ENCODE peak calls at places on chromosomes 3 and 15, in ten cellular contexts. X is right lobe of liver, J is cardiac muscle cell, Y is adrenal gland, C is GM23248, V is HCT116, P is kidney, L is GM06990, Z is right atrium auricular region, G is endodermal cell. T is an unnamed sample.

GRCh38 chr3:191296041-191296541 is 33.1 kb upstream of the CCDC50 start:
- DNase-seq in L (peak; percentile 53), J (no peak), P (no peak), G (no peak), C (no peak), Y (no peak), X (no peak), Z (no peak), V (no peak), T (no peak)

GRCh38 chr15:72117448-72117697 is 577 bp downstream of the MYO9A start:
- DNase-seq in P (peak; percentile 95), L (no peak), Z (peak; percentile 83), J (peak; percentile 85), X (peak; percentile 84), V (peak; percentile 40), G (peak; percentile 92), Y (no peak), C (peak; percentile 95), T (peak; percentile 88)

GRCh38 chr3:170368921-170369320 is 11.4 kb downstream of the SKIL start:
- DNase-seq in V (no peak), Z (no peak), L (no peak), C (peak; percentile 40), X (no peak), P (no peak), Y (no peak), J (no peak), G (no peak), T (no peak)

GRCh38 chr3:42699511-42699971 is 3.1 kb downstream of the HHATL start:
- DNase-seq in V (no peak), J (no peak), Z (no peak), G (no peak), Y (no peak), C (no peak), L (no peak), X (no peak), P (no peak), T (no peak)

GRCh38 chr3:61715886-61716527 is 154.6 kb downstream of the PTPRG start:
- DNase-seq in X (no peak), V (no peak), G (no peak), J (no peak), P (no peak), Y (no peak), C (no peak), Z (no peak), L (no peak), T (no peak)

GRCh38 chr3:135007622-135008021 is 212.6 kb downstream of the EPHB1 start:
- DNase-seq in X (no peak), L (no peak), J (no peak), G (no peak), C (peak; percentile 8), V (no peak), Y (no peak), Z (no peak), P (no peak), T (no peak)

GRCh38 chr3:39148116-39149058 is 5.0 kb downstream of the CSRNP1 start:
- DNase-seq in X (no peak), Z (peak; percentile 57), Y (no peak), P (no peak), L (peak; percentile 76), G (peak; percentile 52), C (peak; percentile 45), J (no peak), V (no peak), T (no peak)

GRCh38 chr15:25739687-25740121 is 123.4 kb downstream of the ATP10A start:
- DNase-seq in G (peak; percentile 67), Z (no peak), P (no peak), V (no peak), X (no peak), Y (no peak), J (peak; percentile 46), L (no peak), C (peak; percentile 56), T (peak; percentile 10)

GRCh38 chr15:74825895-74826294 is 532 bp upstream of the CPLX3 start:
- DNase-seq in V (no peak), G (no peak), P (no peak), Y (no peak), Z (no peak), C (no peak), J (no peak), X (no peak), L (no peak), T (no peak)

GRCh38 chr15:92984161-92984560 is 84.0 kb downstream of the CHD2 start:
- DNase-seq in Y (no peak), G (no peak), X (no peak), P (no peak), L (no peak), Z (no peak), C (no peak), V (no peak), J (no peak), T (no peak)

GRCh38 chr15:92992712-92993111 is 92.6 kb downstream of the CHD2 start:
- DNase-seq in J (no peak), V (no peak), X (no peak), C (no peak), Y (no peak), G (no peak), Z (no peak), L (no peak), P (no peak), T (no peak)

GRCh38 chr15:92989469-92989868 is 89.3 kb downstream of the CHD2 start:
- DNase-seq in X (no peak), P (no peak), Y (no peak), Z (no peak), C (no peak), V (no peak), G (no peak), L (no peak), J (no peak), T (no peak)
- H3K36me3 ChIP-seq in X (peaks cover 13% of the 10 kb centered on the region), P (peaks cover 68% of the 10 kb centered on the region), Y (peaks cover 93% of the 10 kb centered on the region), Z (peaks cover 83% of the 10 kb centered on the region), C (peaks cover 91% of the 10 kb centered on the region), V (peaks cover 48% of the 10 kb centered on the region), G (peaks cover 92% of the 10 kb centered on the region), L (peaks cover 27% of the 10 kb centered on the region), J (peaks cover 85% of the 10 kb centered on the region), T (peaks cover 89% of the 10 kb centered on the region)

DNA sequence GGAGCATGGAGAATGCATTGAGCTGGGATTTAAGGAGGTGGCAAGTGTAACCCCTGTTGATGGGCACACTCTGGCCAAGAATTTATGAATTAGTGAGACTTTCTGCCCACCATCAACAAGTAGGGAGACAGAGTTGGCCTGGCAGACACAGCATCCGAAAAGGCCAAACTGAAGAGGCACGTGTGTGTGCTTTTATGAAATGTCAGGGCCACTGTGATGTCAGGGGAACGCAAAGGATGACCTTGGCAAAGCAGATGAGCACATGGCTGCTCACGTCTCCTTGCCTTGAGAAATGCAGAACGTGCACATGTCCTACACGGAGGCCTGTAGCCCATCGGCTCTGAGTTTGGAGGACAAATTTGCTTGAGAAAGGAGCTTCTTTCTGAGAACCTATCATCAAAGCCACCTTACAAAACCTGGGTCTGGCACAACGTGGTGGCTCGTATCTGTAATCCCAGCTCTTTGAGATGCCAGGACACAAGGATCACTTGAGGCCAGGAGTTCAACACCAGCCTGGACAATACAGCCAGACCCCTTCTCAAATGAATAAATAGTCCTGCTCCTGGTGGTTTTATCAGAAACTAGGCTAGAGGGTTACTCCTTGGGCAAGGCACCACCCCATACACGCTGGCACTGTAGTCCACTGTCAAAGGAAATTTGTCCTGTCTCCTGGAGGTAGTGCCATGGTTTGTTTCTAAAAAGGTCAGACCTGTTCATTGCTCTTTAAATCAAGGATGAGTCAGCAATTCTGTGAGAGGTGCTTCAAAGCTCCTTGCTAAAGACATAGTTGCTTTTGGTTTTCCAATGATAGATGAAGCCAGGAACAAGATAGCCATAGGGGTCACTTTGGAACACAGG is 942 bp upstream of the SH3BP5 start:
- DNase-seq in P (no peak), L (no peak), V (no peak), C (peak; percentile 21), G (no peak), Y (peak; percentile 83), Z (no peak), X (no peak), J (no peak), T (no peak)
- H3K4me3 ChIP-seq in P (peak overlapping the region; percentile 55), L (peak overlapping the region; percentile 71), V (peak overlapping the region; percentile 92), C (peak overlapping the region; percentile 91), G (peak overlapping the region; percentile 96), Y (peak overlapping the region; percentile 79), Z (peak overlapping the region; percentile 80), X (no peak overlapping the region), J (no peak overlapping the region), T (no peak overlapping the region)

GRCh38 chr15:64141798-64142512 is 9.6 kb upstream of the SNX22 start:
- DNase-seq in C (no peak), Y (no peak), Z (no peak), X (no peak), P (no peak), G (peak; percentile 26), V (no peak), J (no peak), L (no peak), T (no peak)
- H3K36me3 ChIP-seq in C (peaks cover 23% of the 10 kb centered on the region), Y (peaks cover 55% of the 10 kb centered on the region), Z (peaks cover 49% of the 10 kb centered on the region), X (peaks cover 4% of the 10 kb centered on the region), P (peaks cover 16% of the 10 kb centered on the region), G (peaks cover 4% of the 10 kb centered on the region), V (peaks cover 10% of the 10 kb centered on the region), J (peaks cover 17% of the 10 kb centered on the region), L (peaks cover 13% of the 10 kb centered on the region), T (peaks cover 38% of the 10 kb centered on the region)

GRCh38 chr3:64266983-64267382 is 41.7 kb upstream of the PRICKLE2 start:
- DNase-seq in C (peak; percentile 54), V (no peak), Z (no peak), G (no peak), J (no peak), X (no peak), Y (no peak), P (no peak), L (no peak), T (no peak)

GRCh38 chr3:64267774-64268604 is 42.7 kb upstream of the PRICKLE2 start:
- DNase-seq in J (peak; percentile 79), X (peak; percentile 55), P (peak; percentile 84), C (peak; percentile 88), Y (peak; percentile 54), G (peak; percentile 87), V (no peak), Z (peak; percentile 83), L (no peak), T (no peak)

GRCh38 chr3:64264491-64265109 is 39.3 kb upstream of the PRICKLE2 start:
- DNase-seq in C (peak; percentile 39), Y (no peak), L (no peak), V (no peak), P (no peak), X (no peak), G (no peak), J (no peak), Z (no peak), T (no peak)

GRCh38 chr3:64268926-64269325 is 43.7 kb upstream of the PRICKLE2 start:
- DNase-seq in C (no peak), P (no peak), X (no peak), L (no peak), G (no peak), Z (no peak), V (no peak), Y (peak; percentile 36), J (no peak), T (no peak)

DNA sequence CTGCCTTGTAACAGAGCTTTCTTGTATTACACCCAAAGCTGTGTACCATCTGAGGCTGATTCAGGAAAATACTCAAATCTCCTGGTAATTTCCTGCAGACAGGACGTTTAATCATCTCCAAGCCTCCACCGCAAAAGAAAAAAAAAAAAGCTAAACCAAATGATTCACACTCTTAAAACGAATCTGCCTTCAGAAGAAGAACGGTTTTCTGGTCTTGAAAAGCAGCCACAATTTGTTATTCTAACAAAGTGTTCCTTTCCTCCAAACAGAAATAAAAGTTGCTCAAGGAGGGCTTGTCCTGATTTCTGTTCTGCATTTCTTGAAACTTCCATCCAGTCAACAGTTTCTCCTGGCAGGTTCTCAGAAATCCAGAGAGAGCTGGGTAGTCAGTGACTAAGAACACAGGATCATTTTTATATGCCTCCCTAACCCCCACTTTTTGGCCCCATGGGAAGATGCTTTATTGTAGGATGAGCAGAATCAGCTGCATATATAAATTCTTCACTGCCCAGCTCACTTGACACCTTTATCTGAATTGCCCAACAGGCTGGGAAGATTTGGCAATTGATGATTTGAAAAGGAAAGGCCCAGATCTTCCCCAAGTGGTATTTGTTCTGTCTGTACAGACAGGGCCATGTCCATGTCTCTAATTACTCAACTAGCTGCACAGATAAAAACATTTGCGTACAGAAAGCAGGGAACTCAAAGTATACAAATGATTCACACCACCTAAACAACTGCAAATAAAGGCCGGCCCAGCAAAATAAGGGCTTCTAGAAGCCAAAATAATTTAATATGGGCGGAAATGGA is 41.0 kb upstream of the PRICKLE2 start:
- DNase-seq in J (no peak), P (no peak), Y (peak; percentile 18), X (no peak), L (no peak), V (no peak), Z (no peak), G (no peak), C (peak; percentile 92), T (peak; percentile 39)
- H3K4me3 ChIP-seq in J (peak overlapping the region; percentile 84), P (peak overlapping the region; percentile 73), Y (peak overlapping the region; percentile 76), X (no peak overlapping the region), L (no peak overlapping the region), V (no peak overlapping the region), Z (peak overlapping the region; percentile 88), G (peak overlapping the region; percentile 74), C (peak overlapping the region; percentile 91), T (no peak overlapping the region)

T was measured in MG63.